ENCODE peak calls at places on chromosomes 1 and 21, in seven cellular contexts. K is AG04449, N is activated T-helper 1 cell treated with Interleukin-2 at 50 U/mL for 16 hours, R is HFFc6, Z is globus pallidus, E is glomerular endothelial cell, W is NCI-H1105 treated with DMSO at 0.1 percent for 48 hours. B is an unnamed sample.

GRCh38 chr1:151888972-151889570 is 20.2 kb downstream of the THEM4 start:
- DNase-seq in K (no peak), W (peak), Z (no peak), N (no peak), R (no peak), E (no peak), B (peak)

GRCh38 chr1:28507247-28507645 is 1.4 kb downstream of the RCC1 start:
- DNase-seq in K (no peak), Z (no peak), N (no peak), E (no peak), R (no peak), W (no peak), B (no peak)

GRCh38 chr1:165241321-165241720 is 115.2 kb downstream of the LMX1A start:
- DNase-seq in R (no peak), Z (no peak), W (no peak), N (no peak), K (no peak), E (no peak), B (no peak)

GRCh38 chr21:28636988-28637691 is 355.5 kb downstream of the LTN1 start:
- DNase-seq in E (peak), W (no peak), N (no peak), K (peak), Z (no peak), R (peak), B (peak)

GRCh38 chr1:26336477-26337205 is 17.3 kb downstream of the CRYBG2 start:
- DNase-seq in N (peak), W (peak), Z (no peak), E (no peak), K (no peak), R (no peak), B (peak)

GRCh38 chr1:21072721-21073120 is 104.0 kb downstream of the EIF4G3 start:
- DNase-seq in N (no peak), R (peak), Z (peak), E (no peak), W (no peak), K (peak), B (peak)

GRCh38 chr1:60564856-60565445 is 491.4 kb upstream of the C1orf87 start:
- DNase-seq in K (no peak), E (no peak), Z (peak), N (no peak), R (no peak), W (peak), B (no peak)

GRCh38 chr1:28087614-28088167 is 719 bp downstream of the EYA3 start:
- DNase-seq in E (no peak), K (no peak), R (no peak), Z (no peak), W (no peak), N (no peak), B (no peak)

GRCh38 chr1:226786550-226786949 is 47.5 kb upstream of the ITPKB start:
- DNase-seq in W (no peak), E (no peak), N (no peak), Z (no peak), R (no peak), K (no peak), B (no peak)

GRCh38 chr21:31586118-31586517 is 73.4 kb upstream of the SOD1 start:
- DNase-seq in W (no peak), K (no peak), R (no peak), Z (no peak), N (no peak), E (no peak), B (no peak)

GRCh38 chr1:228352677-228353481 is 53.8 kb downstream of the TRIM11 start:
- DNase-seq in K (no peak), N (no peak), Z (no peak), E (no peak), W (no peak), R (no peak), B (no peak)

GRCh38 chr1:114828251-114828650 is 26.4 kb upstream of the SYCP1 start:
- DNase-seq in E (no peak), K (no peak), Z (no peak), N (no peak), W (no peak), R (no peak), B (no peak)

GRCh38 chr21:36321325-36322082 is 1.5 kb downstream of the MORC3 start:
- DNase-seq in Z (peak), W (peak), K (no peak), N (no peak), R (no peak), E (no peak), B (no peak)

GRCh38 chr1:172956871-172957270 is 93.9 kb downstream of the TNFSF18 start:
- DNase-seq in R (no peak), W (no peak), N (no peak), Z (no peak), K (no peak), E (no peak), B (no peak)

GRCh38 chr1:202009326-202010031 is 908 bp upstream of the ELF3 start:
- DNase-seq in N (peak), K (peak), Z (peak), R (peak), E (no peak), W (peak), B (peak)

GRCh38 chr1:84297546-84298244 is 3.8 kb upstream of the SAMD13 start:
- DNase-seq in W (no peak), N (no peak), R (no peak), K (no peak), Z (peak), E (no peak), B (no peak)

GRCh38 chr1:150809651-150810050 is 1.6 kb upstream of the CTSK start:
- DNase-seq in W (no peak), K (no peak), N (no peak), R (peak), Z (no peak), E (no peak), B (no peak)

GRCh38 chr1:94542088-94542671 is 621 bp upstream of the F3 start:
- DNase-seq in K (no peak), N (no peak), Z (peak), W (no peak), R (no peak), E (no peak), B (peak)

GRCh38 chr1:237042892-237043576 is 1.1 kb downstream of the RYR2 start:
- DNase-seq in N (no peak), Z (no peak), K (no peak), R (no peak), E (no peak), W (peak), B (no peak)

GRCh38 chr1:27598902-27599528 is 4.9 kb downstream of the AHDC1 start:
- DNase-seq in R (peak), N (no peak), K (no peak), W (peak), Z (peak), E (no peak), B (no peak)

B was measured in trophoblast cell.